ENCODE peak calls at places on chromosomes 5 and 9, in four cellular contexts. A, F, Q and X are unnamed samples.

GRCh38 chr9:8660383-8660782 is 860.8 kb upstream of the DMAC1 start:
- DNase-seq in A (no peak), F (peak), Q (no peak), X (peak)

GRCh38 chr9:82423700-82424099 is 435.1 kb downstream of the SPATA31D1 start:
- DNase-seq in A (no peak), F (no peak), Q (no peak), X (no peak)

GRCh38 chr9:86405926-86406325 is 51.7 kb upstream of the TUT7 start:
- DNase-seq in A (peak), F (peak), Q (no peak), X (peak)

GRCh38 chr5:59767753-59768159 is 125.8 kb downstream of the PDE4D start:
- DNase-seq in A (no peak), F (peak), Q (no peak), X (no peak)

GRCh38 chr5:172939561-172939960 is 19.7 kb upstream of the RPL26L1 start:
- DNase-seq in A (peak), F (no peak), Q (no peak), X (no peak)

GRCh38 chr5:41921874-41922273 is 3.2 kb upstream of the FBXO4 start:
- DNase-seq in A (no peak), F (peak), Q (no peak), X (no peak)

GRCh38 chr9:111356567-111357244 is 26.7 kb upstream of the OR2K2 start:
- DNase-seq in A (peak), F (peak), Q (no peak), X (no peak)

GRCh38 chr9:68762570-68762969 is 57.5 kb downstream of the PIP5K1B start:
- DNase-seq in A (no peak), F (no peak), Q (no peak), X (no peak)

GRCh38 chr5:146877178-146877681 is 1.3 kb downstream of the PPP2R2B start:
- DNase-seq in A (no peak), F (no peak), Q (peak), X (no peak)
- H3K4me3 ChIP-seq in A (peak), F (no peak), Q (peak), X (peak)

GRCh38 chr9:91714874-91715615 is 235.0 kb downstream of the ROR2 start:
- DNase-seq in A (no peak), F (no peak), Q (no peak), X (no peak)
- H3K4me3 ChIP-seq in A (no peak), F (no peak), Q (no peak), X (peak)

DNA sequence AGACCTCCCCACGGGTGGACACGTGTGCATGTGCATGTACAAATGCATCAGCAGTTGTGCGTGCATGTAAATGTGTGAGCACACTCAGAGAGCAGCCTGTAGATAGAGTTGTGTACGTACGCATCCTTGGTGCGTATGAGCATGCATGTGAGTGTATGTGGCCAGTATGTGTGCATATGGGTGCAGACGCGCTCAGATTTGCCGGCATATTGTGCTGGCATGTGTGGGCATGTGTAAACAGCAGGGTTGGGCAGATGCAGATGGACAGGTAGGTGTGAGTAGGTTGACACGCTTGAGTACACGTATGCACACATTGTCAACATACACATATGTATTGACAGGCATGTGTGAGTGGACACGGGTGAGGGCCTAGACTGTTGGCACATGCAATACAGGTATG is 56.5 kb downstream of the LMX1B start:
- DNase-seq in A (no peak), F (no peak), Q (no peak), X (no peak)
- H3K4me3 ChIP-seq in A (no peak), F (no peak), Q (no peak), X (no peak)

GRCh38 chr5:154701181-154701580 is 54.0 kb upstream of the LARP1 start:
- DNase-seq in A (no peak), F (no peak), Q (no peak), X (no peak)
- H3K4me3 ChIP-seq in A (no peak), F (no peak), Q (no peak), X (no peak)

DNA sequence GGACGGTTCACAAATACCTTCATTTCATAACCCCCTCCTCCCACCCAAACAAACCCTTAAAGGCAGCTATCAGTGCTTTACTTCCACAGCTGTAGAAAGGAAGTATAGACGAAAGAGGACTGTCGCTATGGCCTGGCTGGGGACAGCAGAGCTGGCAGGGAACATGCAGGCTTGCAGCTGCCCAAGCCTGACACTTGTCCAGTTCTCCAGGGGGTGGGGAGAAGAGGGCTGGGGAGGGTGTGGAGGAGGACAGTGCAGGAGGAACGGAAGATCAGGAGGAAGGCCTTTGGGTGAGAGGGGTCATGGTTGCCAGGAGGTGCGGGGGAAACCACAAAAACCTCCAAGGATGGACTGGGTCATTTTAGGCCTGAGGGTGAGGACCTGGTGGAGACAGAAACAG is 25.9 kb downstream of the ARPC5L start:
- DNase-seq in A (peak), F (no peak), Q (no peak), X (no peak)
- H3K4me3 ChIP-seq in A (no peak), F (no peak), Q (no peak), X (no peak)

GRCh38 chr5:54733101-54733500 is 215.5 kb downstream of the SNX18 start:
- DNase-seq in A (no peak), F (no peak), Q (no peak), X (no peak)

GRCh38 chr5:54738973-54739367 is 221.4 kb downstream of the SNX18 start:
- DNase-seq in A (no peak), F (no peak), Q (no peak), X (no peak)

GRCh38 chr5:54739371-54739770 is 221.8 kb downstream of the SNX18 start:
- DNase-seq in A (no peak), F (no peak), Q (no peak), X (no peak)

GRCh38 chr5:54738118-54738972 is 220.8 kb downstream of the SNX18 start:
- DNase-seq in A (no peak), F (peak), Q (no peak), X (peak)

DNA sequence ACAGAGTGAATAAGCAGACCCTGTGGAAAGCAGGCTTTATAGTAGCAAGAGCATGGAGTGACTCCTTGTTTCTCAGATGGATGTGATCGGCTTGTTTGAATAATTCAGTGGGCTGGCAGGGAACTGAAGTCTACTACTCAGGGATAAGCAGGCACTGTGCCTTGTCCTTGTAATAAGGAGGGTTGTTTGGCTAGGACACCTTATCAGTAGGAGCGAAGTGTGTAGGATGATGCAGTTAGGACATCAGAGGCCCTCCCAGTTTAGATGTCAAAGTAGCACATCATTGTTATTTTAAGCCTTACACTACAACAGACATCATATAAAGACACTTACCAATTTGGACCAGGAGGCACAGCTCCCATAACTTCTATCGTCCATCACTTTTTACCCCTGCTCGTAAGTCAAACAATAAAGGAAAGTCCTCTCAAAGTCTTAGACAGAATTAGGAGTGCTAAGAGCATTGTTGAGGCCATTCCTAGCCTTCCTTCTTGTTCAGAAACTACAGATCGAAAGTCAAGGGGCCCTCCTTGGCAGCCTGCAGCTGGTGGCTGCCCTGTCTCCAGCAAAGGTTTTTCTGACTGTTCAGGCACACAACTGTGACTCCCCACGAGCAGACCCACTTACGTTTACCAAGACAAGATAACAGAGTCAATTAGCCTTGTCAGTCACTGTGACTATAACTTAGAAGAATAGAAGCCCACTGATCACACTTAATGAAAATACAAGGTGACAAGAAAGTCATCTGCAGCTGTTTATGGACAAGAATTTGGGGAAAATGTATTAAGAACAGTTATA is 218.6 kb downstream of the SNX18 start:
- DNase-seq in A (no peak), F (no peak), Q (no peak), X (peak)
- H3K4me3 ChIP-seq in A (no peak), F (no peak), Q (no peak), X (no peak)

GRCh38 chr9:38033956-38034355 is 35.1 kb downstream of the SHB start:
- DNase-seq in A (no peak), F (no peak), Q (no peak), X (no peak)

GRCh38 chr9:38030658-38031057 is 38.4 kb downstream of the SHB start:
- DNase-seq in A (no peak), F (no peak), Q (no peak), X (no peak)

GRCh38 chr9:38032266-38032830 is 36.7 kb downstream of the SHB start:
- DNase-seq in A (no peak), F (no peak), Q (no peak), X (no peak)

GRCh38 chr9:38029923-38030638 is 38.9 kb downstream of the SHB start:
- DNase-seq in A (no peak), F (no peak), Q (no peak), X (no peak)

GRCh38 chr9:38031594-38031993 is 37.4 kb downstream of the SHB start:
- DNase-seq in A (no peak), F (no peak), Q (no peak), X (no peak)
- H3K4me3 ChIP-seq in A (no peak), F (no peak), Q (no peak), X (no peak)

GRCh38 chr5:54360089-54360488 is 49.7 kb upstream of the ARL15 start:
- DNase-seq in A (peak), F (peak), Q (no peak), X (peak)
- H3K4me3 ChIP-seq in A (no peak), F (no peak), Q (no peak), X (no peak)